ENCODE peak calls at places on chromosomes 13 and 19, in ten cellular contexts. L is breast epithelium, Z is A549, V is cardiac muscle cell, D is endodermal cell, M is tibial artery, Q is endothelial cell of umbilical vein, B is uterus, A is psoas muscle, R is keratinocyte. O is an unnamed sample. For H3K4me1, the result is how much of the 10 kb centered on the place peaks cover.

GRCh38 chr13:33509642-33510229 is 224.2 kb upstream of the STARD13 start:
- DNase-seq in L (peak), Z (no peak), V (no peak), D (no peak), M (peak), Q (peak), B (peak), A (peak), R (no peak), O (no peak)

GRCh38 chr13:28584873-28585317 is 74.0 kb upstream of the POMP start:
- DNase-seq in L (no peak), Z (no peak), V (no peak), D (no peak), M (no peak), Q (no peak), B (no peak), A (no peak), R (no peak), O (no peak)

GRCh38 chr13:63163903-63164302 is 1748.3 kb upstream of the PCDH20 start:
- DNase-seq in L (no peak), Z (no peak), V (no peak), D (no peak), M (no peak), Q (no peak), B (no peak), A (no peak), R (no peak), O (no peak)

GRCh38 chr13:29905845-29906244 is 55.4 kb upstream of the UBL3 start:
- DNase-seq in L (peak), Z (no peak), V (no peak), D (no peak), M (no peak), Q (peak), B (no peak), A (no peak), R (no peak), O (peak)

GRCh38 chr19:955803-956746 is 28.1 kb upstream of the WDR18 start:
- DNase-seq in L (no peak), Z (no peak), V (peak), D (no peak), M (no peak), Q (no peak), B (no peak), A (no peak), R (no peak), O (no peak)

GRCh38 chr19:5463959-5464358 is 8.7 kb downstream of the ZNRF4 start:
- DNase-seq in L (no peak), Z (no peak), V (no peak), D (no peak), M (no peak), Q (no peak), B (no peak), A (no peak), R (no peak), O (no peak)

GRCh38 chr13:38804536-38804935 is 117.7 kb downstream of the FREM2 start:
- DNase-seq in L (no peak), Z (no peak), V (no peak), D (no peak), M (no peak), Q (no peak), B (no peak), A (no peak), R (no peak), O (peak)

GRCh38 chr13:45055198-45055901 is 65.0 kb upstream of the GTF2F2 start:
- DNase-seq in L (no peak), Z (peak), V (no peak), D (no peak), M (no peak), Q (peak), B (peak), A (no peak), R (peak), O (peak)

GRCh38 chr19:35484637-35485036 is 5.6 kb downstream of the KRTDAP start:
- DNase-seq in L (no peak), Z (no peak), V (no peak), D (no peak), M (no peak), Q (no peak), B (no peak), A (no peak), R (no peak), O (no peak)

GRCh38 chr13:42544246-42544915 is 29.6 kb upstream of the TNFSF11 start:
- DNase-seq in L (no peak), Z (no peak), V (no peak), D (no peak), M (no peak), Q (no peak), B (no peak), A (no peak), R (no peak), O (no peak)

GRCh38 chr13:34988330-34988791 is 46.3 kb downstream of the NBEA start:
- DNase-seq in L (no peak), Z (no peak), V (no peak), D (no peak), M (no peak), Q (no peak), B (no peak), A (no peak), R (no peak), O (no peak)

GRCh38 chr19:372306-372890 is 27.8 kb upstream of the MIER2 start:
- DNase-seq in L (no peak), Z (no peak), V (no peak), D (peak), M (no peak), Q (peak), B (no peak), A (peak), R (no peak), O (no peak)

GRCh38 chr19:19366691-19367396 is 38.6 kb upstream of the GATAD2A start:
- DNase-seq in L (peak), Z (peak), V (peak), D (peak), M (peak), Q (peak), B (peak), A (peak), R (peak), O (peak)

GRCh38 chr19:50967924-50968708 is 1.3 kb downstream of the KLK6 start:
- DNase-seq in L (no peak), Z (no peak), V (no peak), D (peak), M (no peak), Q (no peak), B (no peak), A (no peak), R (no peak), O (no peak)

GRCh38 chr19:2167896-2168618 is 4.3 kb downstream of the DOT1L start:
- DNase-seq in L (no peak), Z (no peak), V (peak), D (no peak), M (peak), Q (peak), B (peak), A (peak), R (no peak), O (no peak)

GRCh38 chr19:3443840-3444694 is 36.3 kb downstream of the SMIM24 start:
- DNase-seq in L (no peak), Z (no peak), V (peak), D (peak), M (no peak), Q (peak), B (no peak), A (no peak), R (no peak), O (no peak)

GRCh38 chr19:4067396-4068057 is 828 bp upstream of the ZBTB7A start:
- DNase-seq in L (no peak), Z (no peak), V (peak), D (no peak), M (no peak), Q (peak), B (peak), A (peak), R (no peak), O (peak)

GRCh38 chr19:590396-590745 is 690 bp downstream of the HCN2 start:
- DNase-seq in L (no peak), Z (no peak), V (peak), D (peak), M (no peak), Q (no peak), B (no peak), A (no peak), R (no peak), O (peak)

GRCh38 chr19:54507824-54508223 is 5.2 kb downstream of the LAIR2 start:
- DNase-seq in L (no peak), Z (no peak), V (no peak), D (no peak), M (no peak), Q (no peak), B (no peak), A (no peak), R (no peak), O (no peak)

GRCh38 chr19:3176715-3177501 is 1.7 kb upstream of the S1PR4 start:
- DNase-seq in L (no peak), Z (peak), V (no peak), D (no peak), M (no peak), Q (no peak), B (no peak), A (no peak), R (no peak), O (peak)

GRCh38 chr13:24983094-24983493 is 112.8 kb upstream of the PABPC3 start:
- DNase-seq in L (no peak), Z (no peak), V (no peak), D (no peak), M (no peak), Q (no peak), B (no peak), A (no peak), R (no peak), O (no peak)

GRCh38 chr19:17755977-17756670 is 4.8 kb downstream of the FCHO1 start:
- DNase-seq in L (no peak), Z (peak), V (peak), D (peak), M (no peak), Q (no peak), B (no peak), A (no peak), R (no peak), O (peak)

GRCh38 chr13:101204270-101205011 is 211.9 kb downstream of the NALCN start:
- DNase-seq in L (no peak), Z (no peak), V (no peak), D (no peak), M (no peak), Q (no peak), B (no peak), A (no peak), R (no peak), O (no peak)

GRCh38 chr13:28531195-28531955 is 36.4 kb upstream of the FLT1 start:
- DNase-seq in L (no peak), Z (no peak), V (peak), D (peak), M (no peak), Q (peak), B (no peak), A (peak), R (no peak), O (peak)

GRCh38 chr19:34556500-34556899 is 74.9 kb downstream of the WTIP start:
- DNase-seq in L (no peak), Z (no peak), V (peak), D (peak), M (no peak), Q (peak), B (no peak), A (no peak), R (no peak), O (peak)

DNA sequence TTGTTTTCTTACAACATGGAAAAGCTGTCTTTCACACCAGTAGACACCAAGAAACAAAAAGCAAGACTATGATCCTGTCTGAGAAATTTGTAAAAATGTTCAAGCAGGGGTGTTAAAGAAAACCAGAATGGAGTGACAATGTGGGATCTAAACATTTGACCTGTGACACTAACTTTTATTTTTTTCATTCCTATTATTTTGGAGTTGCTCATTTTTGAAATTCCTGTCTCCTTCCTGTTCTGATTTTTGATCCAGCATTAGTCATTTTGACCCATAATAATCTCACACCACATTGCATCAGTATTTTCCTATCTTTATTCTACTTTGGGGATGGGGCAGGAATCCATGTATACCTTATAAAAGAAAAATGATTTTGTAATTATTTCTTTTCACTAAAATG is 164.2 kb downstream of the DLEU7 start:
- DNase-seq in L (no peak), Z (no peak), V (no peak), D (no peak), M (no peak), Q (peak), B (no peak), A (no peak), R (no peak), O (no peak)
- H3K4me1 ChIP-seq in L (under half), Z (under half), V (under half), D (under half), M (under half), Q (under half), B (under half), A (under half), R (under half), O (under half)

GRCh38 chr13:46603165-46603603 is 50.2 kb downstream of the LRCH1 start:
- DNase-seq in L (no peak), Z (peak), V (no peak), D (no peak), M (no peak), Q (peak), B (no peak), A (no peak), R (no peak), O (no peak)
- H3K4me1 ChIP-seq in L (under half), Z (half or more), V (under half), D (under half), M (under half), Q (under half), B (under half), A (under half), R (half or more), O (half or more)

GRCh38 chr19:29944415-29945012 is 2.5 kb downstream of the URI1 start:
- DNase-seq in L (no peak), Z (no peak), V (no peak), D (no peak), M (no peak), Q (no peak), B (no peak), A (no peak), R (no peak), O (no peak)

GRCh38 chr19:29946645-29947044 is 4.6 kb downstream of the URI1 start:
- DNase-seq in L (no peak), Z (no peak), V (no peak), D (no peak), M (no peak), Q (no peak), B (no peak), A (no peak), R (no peak), O (no peak)

GRCh38 chr19:29945017-29945416 is 3.0 kb downstream of the URI1 start:
- DNase-seq in L (no peak), Z (no peak), V (no peak), D (no peak), M (no peak), Q (no peak), B (no peak), A (no peak), R (no peak), O (no peak)

GRCh38 chr19:29943615-29944014 is 1.6 kb downstream of the URI1 start:
- DNase-seq in L (no peak), Z (no peak), V (no peak), D (no peak), M (no peak), Q (no peak), B (no peak), A (no peak), R (peak), O (no peak)

GRCh38 chr19:29945433-29945832 is 3.4 kb downstream of the URI1 start:
- DNase-seq in L (no peak), Z (no peak), V (no peak), D (no peak), M (no peak), Q (no peak), B (no peak), A (no peak), R (no peak), O (no peak)
- H3K4me1 ChIP-seq in L (under half), Z (half or more), V (under half), D (under half), M (under half), Q (under half), B (under half), A (under half), R (under half), O (under half)

GRCh38 chr19:29662278-29662603 is 3.0 kb upstream of the PLEKHF1 start:
- DNase-seq in L (no peak), Z (no peak), V (no peak), D (no peak), M (no peak), Q (no peak), B (no peak), A (no peak), R (no peak), O (no peak)
- H3K4me1 ChIP-seq in L (under half), Z (under half), V (under half), D (under half), M (under half), Q (under half), B (under half), A (under half), R (under half), O (under half)

GRCh38 chr13:75511226-75511625 is 26.4 kb downstream of the COMMD6 start:
- DNase-seq in L (no peak), Z (no peak), V (no peak), D (no peak), M (no peak), Q (no peak), B (no peak), A (no peak), R (no peak), O (no peak)

GRCh38 chr13:75505966-75506365 is 24.0 kb upstream of the TBC1D4 start:
- DNase-seq in L (no peak), Z (no peak), V (no peak), D (no peak), M (no peak), Q (no peak), B (no peak), A (no peak), R (no peak), O (no peak)

GRCh38 chr13:75505327-75505726 is 23.4 kb upstream of the TBC1D4 start:
- DNase-seq in L (no peak), Z (no peak), V (no peak), D (no peak), M (no peak), Q (no peak), B (no peak), A (no peak), R (no peak), O (no peak)

GRCh38 chr13:75507027-75508001 is 25.3 kb upstream of the TBC1D4 start:
- DNase-seq in L (no peak), Z (no peak), V (no peak), D (no peak), M (no peak), Q (no peak), B (no peak), A (no peak), R (no peak), O (peak)

DNA sequence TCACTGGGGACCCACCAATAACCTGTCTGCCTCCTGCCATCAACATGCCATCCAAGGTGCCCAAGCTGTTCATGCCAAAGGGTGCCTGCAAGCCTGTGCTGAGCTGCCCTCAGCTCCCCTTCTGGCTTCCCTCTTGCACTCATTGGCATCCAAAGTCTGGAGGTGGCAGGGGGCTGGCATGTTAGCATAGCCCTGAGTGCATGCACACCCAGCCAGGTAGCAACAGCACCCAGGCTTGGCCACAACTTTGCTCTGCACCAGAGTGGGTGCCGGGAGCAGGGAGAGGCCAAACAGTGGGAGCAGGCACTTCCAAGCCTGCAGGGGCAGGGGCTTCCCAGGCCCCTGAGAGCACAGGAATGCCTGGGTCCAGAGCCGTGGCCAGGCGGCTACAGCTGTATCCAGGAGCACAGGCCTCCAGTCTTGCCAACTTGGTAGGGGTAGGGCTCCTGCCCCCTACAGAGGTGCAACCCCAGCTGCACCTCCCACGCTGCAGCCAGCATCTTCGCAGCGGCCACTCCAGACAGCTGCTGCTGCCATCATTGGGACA is 26.1 kb upstream of the TBC1D4 start:
- DNase-seq in L (no peak), Z (no peak), V (no peak), D (no peak), M (no peak), Q (no peak), B (no peak), A (no peak), R (no peak), O (no peak)
- H3K4me1 ChIP-seq in L (under half), Z (under half), V (under half), D (under half), M (under half), Q (under half), B (under half), A (under half), R (under half), O (under half)

GRCh38 chr13:52783943-52784342 is 44.3 kb upstream of the CNMD start:
- DNase-seq in L (no peak), Z (no peak), V (no peak), D (no peak), M (no peak), Q (no peak), B (no peak), A (no peak), R (no peak), O (no peak)
- H3K4me1 ChIP-seq in L (under half), Z (under half), V (under half), D (under half), M (under half), Q (under half), B (under half), A (under half), R (under half), O (under half)

DNA sequence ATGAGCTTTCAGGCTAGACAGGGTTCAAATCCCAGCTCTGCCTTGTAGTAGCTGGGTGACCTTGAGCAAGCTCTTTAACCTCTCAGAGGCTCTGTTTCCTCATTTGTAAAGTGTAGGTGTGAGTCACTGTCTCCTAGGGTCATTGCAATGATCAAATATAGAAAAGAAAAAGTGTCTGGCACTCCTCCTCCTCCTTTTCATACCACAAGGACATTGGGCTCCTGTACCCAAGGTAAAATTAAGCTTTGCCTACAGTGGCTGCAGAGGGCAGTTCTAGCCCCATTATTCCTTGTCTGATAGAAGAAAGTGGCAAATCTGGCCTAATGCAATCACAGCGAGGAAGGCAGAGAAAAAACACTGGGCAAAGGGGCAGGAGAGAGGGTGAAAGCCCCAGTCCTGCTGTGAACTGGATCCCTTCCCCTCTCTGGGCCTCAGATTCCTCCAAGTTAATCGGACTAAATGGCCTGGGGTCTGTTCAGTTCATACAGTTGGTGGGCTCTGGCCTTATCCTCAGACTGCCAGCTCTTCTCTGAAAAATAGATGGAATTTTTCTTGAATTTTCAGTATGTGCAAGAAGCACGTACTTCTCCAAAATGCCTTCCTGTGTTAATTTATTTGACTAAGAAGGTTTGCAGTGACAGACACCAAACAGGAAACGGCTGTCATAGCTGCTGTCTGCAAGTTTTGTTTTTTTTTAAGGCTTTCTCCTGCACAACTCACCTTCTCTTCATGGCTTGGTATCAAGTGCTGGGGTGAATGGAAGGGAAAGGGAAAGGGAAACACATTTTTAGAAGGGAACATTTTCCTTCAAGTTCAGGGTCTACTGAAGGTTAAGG is 35.3 kb downstream of the RGCC start:
- DNase-seq in L (no peak), Z (no peak), V (no peak), D (no peak), M (no peak), Q (peak), B (no peak), A (no peak), R (no peak), O (no peak)
- H3K4me1 ChIP-seq in L (under half), Z (under half), V (under half), D (under half), M (under half), Q (under half), B (under half), A (under half), R (under half), O (under half)

DNA sequence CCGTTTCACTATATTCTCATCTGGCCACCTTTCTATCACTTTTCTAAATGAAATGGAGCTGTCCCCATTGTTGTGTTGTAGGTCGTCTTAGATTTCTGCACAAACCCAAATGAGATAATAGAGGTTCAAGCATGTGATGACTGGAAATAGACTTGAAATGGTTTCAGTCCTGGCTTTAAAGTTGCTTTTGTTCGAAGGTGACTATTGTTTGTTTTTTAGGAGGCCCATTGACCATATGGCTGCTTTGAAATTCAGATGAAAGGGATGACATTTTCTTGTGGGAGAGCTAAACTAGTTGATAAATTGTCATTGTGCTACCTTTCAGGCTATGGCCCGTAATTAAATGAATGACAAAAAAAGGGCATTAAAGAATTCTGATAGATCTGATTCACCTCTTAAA is 583.7 kb downstream of the GPC6 start:
- DNase-seq in L (no peak), Z (no peak), V (no peak), D (no peak), M (no peak), Q (no peak), B (no peak), A (no peak), R (no peak), O (no peak)
- H3K4me1 ChIP-seq in L (under half), Z (under half), V (under half), D (under half), M (under half), Q (under half), B (under half), A (under half), R (under half), O (under half)

O was measured in A673.